ENCODE peak calls at places on chromosomes 4 and X, in ten cellular contexts. H is RWPE1, M is tibial nerve, X is psoas muscle, J is choroid plexus epithelial cell, L is epithelial cell of proximal tubule, U is heart right ventricle, B is gastrocnemius medialis, D is HCT116, I is IMR-90. K is an unnamed sample.

GRCh38 chrX:129193357-129193756 is 329.9 kb downstream of the SMARCA1 start:
- DNase-seq in H (peak), M (peak), X (no peak), J (no peak), L (no peak), U (peak), B (no peak), D (no peak), I (no peak), K (no peak)

GRCh38 chr4:66564901-66565648 is 894.8 kb upstream of the EPHA5 start:
- DNase-seq in H (no peak), M (no peak), X (no peak), J (peak), L (no peak), U (no peak), B (no peak), D (no peak), I (peak), K (peak)

GRCh38 chrX:111005151-111005550 is 90.8 kb upstream of the PAK3 start:
- DNase-seq in H (no peak), M (no peak), X (no peak), J (no peak), L (no peak), U (no peak), B (no peak), D (no peak), I (no peak), K (no peak)

GRCh38 chrX:39891781-39892180 is 206.0 kb downstream of the BCOR start:
- DNase-seq in H (peak), M (no peak), X (no peak), J (no peak), L (no peak), U (no peak), B (no peak), D (no peak), I (no peak), K (no peak)

GRCh38 chr4:147725673-147726072 is 6.2 kb upstream of the ARHGAP10 start:
- DNase-seq in H (peak), M (no peak), X (no peak), J (no peak), L (no peak), U (no peak), B (no peak), D (no peak), I (peak), K (no peak)

GRCh38 chr4:119627267-119628190 is 1.1 kb downstream of the PDE5A start:
- DNase-seq in H (peak), M (peak), X (peak), J (peak), L (no peak), U (peak), B (peak), D (peak), I (peak), K (peak)

GRCh38 chrX:151042852-151043251 is 59.7 kb downstream of the HMGB3 start:
- DNase-seq in H (no peak), M (no peak), X (no peak), J (no peak), L (no peak), U (no peak), B (no peak), D (no peak), I (no peak), K (no peak)

GRCh38 chr4:165537028-165537648 is 158.3 kb downstream of the CPE start:
- DNase-seq in H (peak), M (no peak), X (no peak), J (peak), L (no peak), U (peak), B (no peak), D (peak), I (peak), K (peak)

GRCh38 chr4:111945014-111945413 is 200.2 kb upstream of the FAM241A start:
- DNase-seq in H (no peak), M (no peak), X (no peak), J (peak), L (no peak), U (no peak), B (no peak), D (no peak), I (no peak), K (peak)

GRCh38 chr4:27366424-27366823 is 505.8 kb downstream of the STIM2 start:
- DNase-seq in H (no peak), M (no peak), X (no peak), J (peak), L (no peak), U (no peak), B (no peak), D (no peak), I (no peak), K (peak)

GRCh38 chr4:81740492-81740891 is 268.8 kb upstream of the RASGEF1B start:
- DNase-seq in H (no peak), M (no peak), X (no peak), J (no peak), L (no peak), U (no peak), B (no peak), D (no peak), I (no peak), K (no peak)

GRCh38 chr4:163484906-163485305 is 9.6 kb upstream of the TMA16 start:
- DNase-seq in H (peak), M (no peak), X (no peak), J (peak), L (no peak), U (peak), B (no peak), D (peak), I (peak), K (peak)

GRCh38 chrX:42519666-42520231 is 258.2 kb downstream of the PPP1R2C start:
- DNase-seq in H (peak), M (no peak), X (no peak), J (peak), L (no peak), U (no peak), B (no peak), D (no peak), I (peak), K (peak)

GRCh38 chr4:59240030-59240429 is 1960.1 kb upstream of the ADGRL3 start:
- DNase-seq in H (no peak), M (no peak), X (no peak), J (no peak), L (no peak), U (no peak), B (no peak), D (no peak), I (no peak), K (no peak)

DNA sequence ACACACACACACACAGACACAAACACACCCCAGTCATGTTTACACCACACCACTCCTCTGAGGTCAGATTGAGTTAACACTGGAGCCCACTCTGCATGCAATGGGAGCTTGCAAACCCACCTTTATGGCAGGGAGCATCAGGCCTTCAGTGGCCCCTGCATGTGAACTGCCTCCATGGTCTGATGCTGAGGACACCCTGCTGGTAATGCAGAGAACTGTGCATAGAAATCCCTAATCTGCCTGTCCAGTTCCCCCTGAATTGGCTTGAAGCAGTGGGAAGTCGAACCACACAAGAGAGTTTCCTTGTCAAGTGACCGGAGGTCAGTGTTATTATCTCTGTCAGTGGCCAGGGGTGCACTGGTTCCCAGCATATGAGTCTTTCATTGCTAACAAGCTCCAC is 59.8 kb downstream of the ANOS1 start:
- DNase-seq in H (no peak), M (no peak), X (no peak), J (no peak), L (no peak), U (no peak), B (no peak), D (no peak), I (no peak), K (no peak)
- TF ChIP-seq CTCF in H (no peak), M (no peak), X (no peak), J (no peak), L (peak), U (no peak), B (no peak), D (no peak), I (no peak), K (no peak)

GRCh38 chr4:159722918-159723317 is 620.0 kb downstream of the RAPGEF2 start:
- DNase-seq in H (no peak), M (no peak), X (no peak), J (no peak), L (no peak), U (no peak), B (no peak), D (no peak), I (no peak), K (no peak)
- TF ChIP-seq CTCF in H (no peak), M (no peak), X (no peak), J (no peak), L (no peak), U (no peak), B (no peak), D (no peak), I (no peak), K (no peak)

DNA sequence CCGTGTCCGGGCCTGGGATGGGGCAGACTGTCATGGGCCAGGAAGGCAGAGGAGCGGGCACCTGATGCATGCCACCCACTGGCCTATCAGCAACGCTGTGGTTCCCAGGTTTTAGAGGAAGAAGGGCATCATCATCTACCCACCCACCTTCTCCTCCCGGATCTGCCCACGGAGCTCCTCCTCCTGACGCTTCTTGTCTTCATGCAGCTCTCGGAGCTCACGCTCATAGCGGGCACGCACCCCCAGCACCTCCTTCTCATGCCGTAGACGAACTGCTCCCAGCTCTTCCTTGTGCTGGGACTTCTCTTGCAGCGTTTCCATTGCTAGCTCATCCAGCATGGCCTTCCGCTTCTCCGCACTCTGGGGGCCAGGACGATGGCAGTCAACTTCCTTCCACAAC is 11.4 kb upstream of the KCND1 start:
- DNase-seq in H (no peak), M (no peak), X (no peak), J (no peak), L (no peak), U (no peak), B (no peak), D (no peak), I (no peak), K (no peak)
- TF ChIP-seq CTCF in H (no peak), M (no peak), X (no peak), J (no peak), L (no peak), U (no peak), B (no peak), D (no peak), I (no peak), K (no peak)

DNA sequence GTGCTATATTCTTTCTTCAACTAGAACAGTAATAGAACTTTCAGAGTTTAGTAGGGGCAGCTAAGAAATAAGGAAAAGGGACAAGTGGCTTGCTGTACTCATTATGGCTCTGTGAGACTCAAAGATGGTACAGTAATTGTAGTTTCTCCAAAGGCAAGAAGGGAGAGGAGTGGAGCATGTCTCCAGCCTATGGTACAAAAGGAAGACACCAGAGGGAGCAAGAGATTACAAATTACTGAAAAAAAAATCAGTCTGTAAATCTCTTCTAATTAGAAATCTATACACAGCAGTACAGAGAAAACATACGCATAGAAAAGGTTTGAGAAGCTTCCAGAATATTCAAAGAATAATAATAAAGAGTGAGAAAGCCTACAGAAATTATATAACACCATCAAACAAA is 61.4 kb downstream of the KLHL4 start:
- DNase-seq in H (no peak), M (no peak), X (no peak), J (peak), L (no peak), U (no peak), B (no peak), D (no peak), I (no peak), K (no peak)
- TF ChIP-seq CTCF in H (no peak), M (no peak), X (no peak), J (peak), L (peak), U (no peak), B (no peak), D (no peak), I (no peak), K (no peak)

GRCh38 chr4:145148980-145149379 is 31.4 kb downstream of the OTUD4 start:
- DNase-seq in H (no peak), M (no peak), X (no peak), J (no peak), L (no peak), U (no peak), B (no peak), D (no peak), I (no peak), K (no peak)

GRCh38 chr4:145153904-145154298 is 26.5 kb downstream of the OTUD4 start:
- DNase-seq in H (no peak), M (no peak), X (no peak), J (no peak), L (no peak), U (no peak), B (no peak), D (no peak), I (no peak), K (no peak)

GRCh38 chr4:145155268-145155870 is 25.0 kb downstream of the OTUD4 start:
- DNase-seq in H (no peak), M (no peak), X (no peak), J (no peak), L (no peak), U (no peak), B (no peak), D (no peak), I (no peak), K (no peak)

GRCh38 chr4:145153181-145153903 is 27.0 kb downstream of the OTUD4 start:
- DNase-seq in H (no peak), M (no peak), X (no peak), J (no peak), L (no peak), U (no peak), B (no peak), D (no peak), I (peak), K (no peak)

GRCh38 chr4:145154573-145154972 is 25.8 kb downstream of the OTUD4 start:
- DNase-seq in H (no peak), M (no peak), X (no peak), J (peak), L (no peak), U (peak), B (no peak), D (no peak), I (peak), K (peak)
- TF ChIP-seq CTCF in H (peak), M (peak), X (peak), J (peak), L (peak), U (peak), B (peak), D (peak), I (peak), K (peak)

GRCh38 chrX:74465424-74465823 is 44.1 kb downstream of the SLC16A2 start:
- DNase-seq in H (no peak), M (no peak), X (no peak), J (peak), L (no peak), U (no peak), B (no peak), D (no peak), I (peak), K (peak)
- TF ChIP-seq CTCF in H (no peak), M (no peak), X (no peak), J (peak), L (peak), U (no peak), B (no peak), D (no peak), I (peak), K (peak)

GRCh38 chr4:7068279-7068842 is 497 bp upstream of the GRPEL1 start:
- DNase-seq in H (no peak), M (no peak), X (no peak), J (no peak), L (no peak), U (no peak), B (no peak), D (no peak), I (no peak), K (no peak)
- TF ChIP-seq CTCF in H (no peak), M (no peak), X (no peak), J (peak), L (no peak), U (no peak), B (no peak), D (no peak), I (no peak), K (no peak)

GRCh38 chr4:45437381-45437780 is 686.5 kb downstream of the GABRG1 start:
- DNase-seq in H (no peak), M (no peak), X (no peak), J (no peak), L (no peak), U (no peak), B (no peak), D (no peak), I (no peak), K (no peak)

GRCh38 chr4:45438047-45438446 is 685.8 kb downstream of the GABRG1 start:
- DNase-seq in H (no peak), M (no peak), X (no peak), J (peak), L (peak), U (peak), B (no peak), D (no peak), I (no peak), K (no peak)

GRCh38 chr4:45442466-45442865 is 681.4 kb downstream of the GABRG1 start:
- DNase-seq in H (peak), M (no peak), X (no peak), J (peak), L (no peak), U (no peak), B (no peak), D (no peak), I (no peak), K (no peak)
- TF ChIP-seq CTCF in H (no peak), M (no peak), X (no peak), J (peak), L (peak), U (peak), B (no peak), D (peak), I (no peak), K (no peak)

GRCh38 chr4:8028884-8029568 is 89.4 kb upstream of the AFAP1 start:
- DNase-seq in H (no peak), M (no peak), X (no peak), J (no peak), L (no peak), U (no peak), B (no peak), D (no peak), I (no peak), K (no peak)

GRCh38 chr4:8030121-8030781 is 90.6 kb upstream of the AFAP1 start:
- DNase-seq in H (peak), M (no peak), X (no peak), J (no peak), L (no peak), U (no peak), B (no peak), D (no peak), I (no peak), K (no peak)

GRCh38 chr4:8029689-8030088 is 90.0 kb upstream of the AFAP1 start:
- DNase-seq in H (peak), M (no peak), X (peak), J (no peak), L (no peak), U (no peak), B (peak), D (no peak), I (no peak), K (no peak)

GRCh38 chr4:8026455-8026854 is 86.8 kb upstream of the AFAP1 start:
- DNase-seq in H (no peak), M (no peak), X (no peak), J (no peak), L (no peak), U (no peak), B (no peak), D (no peak), I (no peak), K (no peak)

DNA sequence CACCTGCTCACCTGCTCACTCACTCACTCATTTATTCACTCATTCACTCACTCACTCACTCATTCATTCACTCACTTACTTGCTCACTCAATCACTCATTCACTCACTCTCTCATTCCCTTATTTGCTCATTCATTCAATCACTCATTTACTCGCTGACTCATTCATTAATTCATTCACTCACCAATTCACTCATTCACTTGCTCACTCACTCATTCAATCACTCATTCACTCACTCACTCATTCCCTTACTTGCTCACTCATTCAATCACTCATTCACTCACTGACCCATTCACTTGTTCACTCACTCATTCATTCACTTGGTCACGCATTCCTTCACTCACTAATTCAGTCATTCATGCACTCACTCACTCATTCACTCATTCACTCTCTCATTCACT is 88.7 kb upstream of the AFAP1 start:
- DNase-seq in H (no peak), M (no peak), X (no peak), J (no peak), L (no peak), U (no peak), B (no peak), D (no peak), I (no peak), K (no peak)
- TF ChIP-seq CTCF in H (no peak), M (no peak), X (no peak), J (no peak), L (no peak), U (no peak), B (no peak), D (no peak), I (no peak), K (no peak)

K was measured in AG10803.